ENCODE peak calls at places on chromosomes 1 and 21, in six cellular contexts. L is transverse colon; B is progenitor cell of endocrine pancreas; W is fibroblast of lung; D is CD8-positive, alpha-beta T cell; T is bronchial epithelial cell. X is an unnamed sample.

GRCh38 chr1:24486296-24487065 is 16.2 kb upstream of the RCAN3 start:
- DNase-seq in L (no peak), B (no peak), W (no peak), D (peak; percentile 62), T (no peak), X (no peak)

GRCh38 chr21:45131537-45131999 is 57.2 kb downstream of the ADARB1 start:
- DNase-seq in L (no peak), B (no peak), W (no peak), D (no peak), T (no peak), X (no peak)

GRCh38 chr1:234573711-234574299 is 36.2 kb downstream of the IRF2BP2 start:
- DNase-seq in L (no peak), B (no peak), W (no peak), D (no peak), T (peak; percentile 33), X (peak; percentile 63)

GRCh38 chr1:2840036-2840809 is 38.7 kb upstream of the TTC34 start:
- DNase-seq in L (no peak), B (no peak), W (no peak), D (peak; percentile 83), T (no peak), X (no peak)

GRCh38 chr1:116417678-116418077 is 44.6 kb downstream of the ATP1A1 start:
- DNase-seq in L (no peak), B (no peak), W (no peak), D (no peak), T (no peak), X (no peak)

GRCh38 chr1:54798769-54799641 is 2.1 kb downstream of the TTC22 start:
- DNase-seq in L (peak; percentile 77), B (no peak), W (no peak), D (peak; percentile 53), T (peak; percentile 80), X (peak; percentile 64)

GRCh38 chr1:33110477-33110876 is 29.5 kb downstream of the AZIN2 start:
- DNase-seq in L (no peak), B (no peak), W (no peak), D (no peak), T (no peak), X (no peak)

GRCh38 chr1:65846911-65847310 is 54.2 kb downstream of the PDE4B start:
- DNase-seq in L (no peak), B (no peak), W (no peak), D (no peak), T (no peak), X (peak; percentile 39)

GRCh38 chr21:44006656-44007055 is 5.5 kb upstream of the TRAPPC10 start:
- DNase-seq in L (no peak), B (no peak), W (peak; percentile 94), D (no peak), T (no peak), X (peak; percentile 70)

GRCh38 chr1:87706198-87706597 is 377.5 kb downstream of the LMO4 start:
- DNase-seq in L (no peak), B (no peak), W (peak; percentile 59), D (no peak), T (no peak), X (peak; percentile 9)

GRCh38 chr1:109546311-109547109 is 1.9 kb upstream of the GNAI3 start:
- DNase-seq in L (peak; percentile 94), B (peak; percentile 79), W (peak; percentile 75), D (peak; percentile 90), T (peak; percentile 80), X (peak; percentile 93)

GRCh38 chr1:109901508-109902145 is 9.0 kb upstream of the CSF1 start:
- DNase-seq in L (peak; percentile 42), B (no peak), W (no peak), D (no peak), T (peak; percentile 73), X (no peak)

GRCh38 chr1:6475381-6476133 is 9.6 kb upstream of the TNFRSF25 start:
- DNase-seq in L (peak; percentile 79), B (peak; percentile 72), W (no peak), D (peak; percentile 93), T (peak; percentile 41), X (peak; percentile 40)

GRCh38 chr1:224182057-224182865 is 779 bp upstream of the DEGS1 start:
- DNase-seq in L (peak; percentile 14), B (no peak), W (no peak), D (peak; percentile 67), T (peak; percentile 51), X (no peak)

GRCh38 chr1:5990913-5991783 is 1.1 kb downstream of the NPHP4 start:
- DNase-seq in L (peak; percentile 43), B (peak; percentile 47), W (peak; percentile 26), D (no peak), T (peak; percentile 10), X (peak; percentile 36)

GRCh38 chr1:39648496-39648895 is 9.1 kb upstream of the HEYL start:
- DNase-seq in L (no peak), B (no peak), W (no peak), D (no peak), T (no peak), X (peak; percentile 61)

GRCh38 chr1:111690306-111690617 is 48.9 kb downstream of the INKA2 start:
- DNase-seq in L (peak; percentile 24), B (no peak), W (peak; percentile 94), D (no peak), T (no peak), X (peak; percentile 98)

GRCh38 chr1:86701731-86702130 is 2.6 kb upstream of the SH3GLB1 start:
- DNase-seq in L (no peak), B (no peak), W (no peak), D (no peak), T (no peak), X (no peak)

GRCh38 chr1:63937623-63938022 is 163.8 kb downstream of the ROR1 start:
- DNase-seq in L (no peak), B (no peak), W (no peak), D (no peak), T (no peak), X (no peak)

GRCh38 chr1:46764406-46764805 is 34.4 kb upstream of the CYP4B1 start:
- DNase-seq in L (no peak), B (no peak), W (no peak), D (no peak), T (no peak), X (no peak)

GRCh38 chr1:7120863-7121621 is 335.8 kb downstream of the CAMTA1 start:
- DNase-seq in L (no peak), B (no peak), W (peak; percentile 58), D (no peak), T (no peak), X (no peak)

GRCh38 chr1:239816090-239816812 is 275.4 kb upstream of the FMN2 start:
- DNase-seq in L (peak; percentile 25), B (no peak), W (peak; percentile 88), D (no peak), T (peak; percentile 77), X (peak; percentile 23)

GRCh38 chr1:203930343-203930742 is 68.9 kb downstream of the SNRPE start:
- DNase-seq in L (no peak), B (no peak), W (peak; percentile 66), D (no peak), T (peak; percentile 74), X (peak; percentile 86)

GRCh38 chr1:10916311-10916710 is 96.1 kb upstream of the TARDBP start:
- DNase-seq in L (no peak), B (no peak), W (no peak), D (no peak), T (no peak), X (no peak)

GRCh38 chr21:37620401-37620800 is 253.8 kb downstream of the DYRK1A start:
- DNase-seq in L (no peak), B (no peak), W (no peak), D (no peak), T (no peak), X (no peak)

GRCh38 chr1:95068956-95069710 is 3.6 kb downstream of the ALG14 start:
- DNase-seq in L (peak; percentile 34), B (no peak), W (no peak), D (no peak), T (no peak), X (no peak)

GRCh38 chr1:117067528-117068370 is 7.6 kb downstream of the TTF2 start:
- DNase-seq in L (peak; percentile 51), B (peak; percentile 23), W (peak; percentile 45), D (no peak), T (peak; percentile 49), X (peak; percentile 84)

GRCh38 chr1:15436881-15437449 is 1.3 kb upstream of the CTRC start:
- DNase-seq in L (no peak), B (no peak), W (no peak), D (no peak), T (no peak), X (no peak)

GRCh38 chr1:100449477-100449876 is 88.5 kb upstream of the GPR88 start:
- DNase-seq in L (no peak), B (no peak), W (no peak), D (no peak), T (no peak), X (no peak)

GRCh38 chr1:245516178-245516829 is 361.5 kb downstream of the KIF26B start:
- DNase-seq in L (no peak), B (no peak), W (peak; percentile 26), D (no peak), T (no peak), X (no peak)
- TF ChIP-seq CTCF in L (no peak), B (no peak), W (peak; percentile 63), D (no peak), T (no peak), X (peak; percentile 19)

DNA sequence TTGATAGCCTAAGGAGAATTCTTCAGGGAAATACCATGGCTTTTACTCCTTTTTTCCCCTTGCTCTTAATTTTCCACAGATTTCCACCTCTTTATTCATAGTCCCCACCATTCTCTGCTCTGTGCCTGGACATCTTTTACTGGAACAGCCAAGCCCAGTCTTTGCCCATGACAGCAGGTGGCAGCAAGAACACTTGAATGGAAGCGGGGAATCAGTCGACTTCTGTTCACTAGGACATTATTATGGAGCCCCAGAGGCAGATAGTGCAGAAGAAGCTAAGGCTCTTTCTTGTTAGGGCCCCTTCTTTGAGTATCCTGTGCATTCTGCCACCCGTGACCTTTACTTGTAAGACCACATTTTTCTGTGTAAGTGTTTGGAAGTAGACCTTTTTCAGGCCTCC is 6.3 kb downstream of the OR14I1 start:
- DNase-seq in L (peak; percentile 48), B (no peak), W (no peak), D (no peak), T (no peak), X (no peak)
- TF ChIP-seq CTCF in L (peak; percentile 29), B (no peak), W (no peak), D (no peak), T (no peak), X (no peak)

GRCh38 chr1:175933801-175934200 is 190.4 kb upstream of the TNR start:
- DNase-seq in L (no peak), B (no peak), W (no peak), D (no peak), T (no peak), X (no peak)
- TF ChIP-seq CTCF in L (no peak), B (no peak), W (no peak), D (no peak), T (no peak), X (no peak)

DNA sequence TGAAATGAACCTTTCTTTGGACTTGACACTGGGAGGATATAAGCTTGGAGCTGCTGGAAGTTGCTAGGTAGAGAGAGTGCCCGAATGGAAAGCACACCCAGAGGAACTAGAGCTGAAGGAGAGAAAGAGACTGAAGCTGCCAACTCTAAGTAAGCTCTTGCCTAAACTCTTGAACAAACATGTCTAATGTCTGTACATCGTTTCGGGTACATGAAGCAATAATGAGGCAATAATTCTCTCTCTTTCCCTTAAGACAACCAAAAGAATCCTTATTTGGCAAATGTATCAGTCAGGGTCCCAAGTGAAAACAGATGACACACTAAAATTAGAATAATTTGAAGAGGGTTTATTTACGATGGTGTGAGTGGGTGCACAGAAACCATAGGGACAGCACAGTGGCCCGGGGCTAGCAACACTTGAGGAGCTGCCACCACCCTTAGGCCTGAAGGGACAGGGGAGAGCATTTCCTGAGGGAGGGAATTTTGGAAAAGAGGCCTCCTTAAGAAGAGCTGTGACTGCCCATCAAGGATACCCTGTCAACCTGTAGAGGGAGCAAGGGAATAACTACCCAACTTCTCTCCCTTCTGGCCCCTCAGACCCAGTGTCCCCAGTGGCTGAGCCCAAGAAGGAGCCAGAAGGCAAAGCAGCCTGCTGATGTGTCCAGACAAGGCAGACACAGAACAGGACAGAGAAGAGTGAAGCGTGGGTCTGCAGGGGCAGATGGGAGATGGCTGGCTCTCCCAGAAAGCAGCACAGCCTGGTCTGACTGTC is 36.1 kb upstream of the KHDRBS1 start:
- DNase-seq in L (no peak), B (no peak), W (no peak), D (no peak), T (peak; percentile 44), X (peak; percentile 71)
- TF ChIP-seq CTCF in L (peak; percentile 7), B (peak; percentile 24), W (peak; percentile 38), D (no peak), T (peak; percentile 39), X (peak; percentile 66)